ENCODE peak calls at places on chromosomes 3 and 15, in four cellular contexts. A is trophoblast cell, B is mesendoderm, P is H1. L is an unnamed sample. For H3K27me3 and H3K79me2, the result is how much of the 10 kb centered on the place peaks cover.

GRCh38 chr15:60414016-60414682 is 16.4 kb upstream of the ANXA2 start:
- DNase-seq in A (no peak), P (no peak), B (no peak), L (no peak)

GRCh38 chr3:190596341-190597285 is 82.7 kb downstream of the IL1RAP start:
- DNase-seq in P (no peak), A (no peak), B (no peak), L (no peak)

GRCh38 chr3:147493666-147494065 is 84.5 kb downstream of the ZIC1 start:
- DNase-seq in P (no peak), B (no peak), A (no peak), L (no peak)

GRCh38 chr15:86609275-86609674 is 529.6 kb downstream of the AGBL1 start:
- DNase-seq in B (no peak), A (no peak), P (no peak), L (no peak)

GRCh38 chr3:12903000-12903800 is 61.8 kb upstream of the RPL32 start:
- DNase-seq in B (no peak), P (no peak), A (no peak), L (no peak)

GRCh38 chr3:151688571-151688970 is 45.2 kb upstream of the AADACL2 start:
- DNase-seq in A (no peak), P (no peak), B (no peak), L (no peak)

GRCh38 chr3:130850044-130850797 is 43.7 kb upstream of the ATP2C1 start:
- DNase-seq in P (no peak), B (peak), A (peak), L (no peak)

GRCh38 chr3:197787412-197787811 is 3.6 kb upstream of the LRCH3 start:
- DNase-seq in B (no peak), P (no peak), A (no peak), L (no peak)

GRCh38 chr3:181735921-181736320 is 24.2 kb downstream of the SOX2 start:
- DNase-seq in B (no peak), P (no peak), A (no peak), L (no peak)

DNA sequence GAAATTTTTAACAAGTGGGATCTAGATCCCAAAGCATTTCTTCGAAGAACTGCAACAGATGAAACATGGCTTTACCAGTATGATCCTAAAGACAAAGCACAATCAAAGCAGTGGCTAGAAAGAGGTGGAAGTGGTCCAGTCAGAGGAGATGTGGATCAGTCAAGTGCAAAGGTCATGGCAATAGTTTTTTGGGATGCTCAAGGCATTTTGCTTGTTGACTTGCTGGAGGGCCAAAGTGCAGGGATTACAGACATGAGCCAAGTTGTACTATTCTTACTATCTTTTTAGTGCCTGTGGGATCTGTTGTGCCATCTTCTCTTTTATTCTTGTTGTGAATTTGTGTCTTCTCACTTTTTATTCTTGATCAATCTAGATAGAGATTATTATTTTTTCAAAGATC is 82.0 kb downstream of the REC114 start:
- DNase-seq in P (no peak), B (no peak), A (no peak), L (no peak)
- H3K27me3 ChIP-seq in P (under half), B (under half), A (under half), L (under half)

GRCh38 chr3:140585828-140586227 is 92.0 kb upstream of the TRIM42 start:
- DNase-seq in A (no peak), P (no peak), B (no peak), L (no peak)
- H2BK5ac ChIP-seq in A (no peak), P (no peak), B (no peak), L (no peak)

GRCh38 chr3:125587039-125587664 is 8.1 kb downstream of the OSBPL11 start:
- DNase-seq in B (no peak), P (no peak), A (peak), L (no peak)
- H3K79me2 ChIP-seq in B (under half), P (under half), A (under half), L (under half)

DNA sequence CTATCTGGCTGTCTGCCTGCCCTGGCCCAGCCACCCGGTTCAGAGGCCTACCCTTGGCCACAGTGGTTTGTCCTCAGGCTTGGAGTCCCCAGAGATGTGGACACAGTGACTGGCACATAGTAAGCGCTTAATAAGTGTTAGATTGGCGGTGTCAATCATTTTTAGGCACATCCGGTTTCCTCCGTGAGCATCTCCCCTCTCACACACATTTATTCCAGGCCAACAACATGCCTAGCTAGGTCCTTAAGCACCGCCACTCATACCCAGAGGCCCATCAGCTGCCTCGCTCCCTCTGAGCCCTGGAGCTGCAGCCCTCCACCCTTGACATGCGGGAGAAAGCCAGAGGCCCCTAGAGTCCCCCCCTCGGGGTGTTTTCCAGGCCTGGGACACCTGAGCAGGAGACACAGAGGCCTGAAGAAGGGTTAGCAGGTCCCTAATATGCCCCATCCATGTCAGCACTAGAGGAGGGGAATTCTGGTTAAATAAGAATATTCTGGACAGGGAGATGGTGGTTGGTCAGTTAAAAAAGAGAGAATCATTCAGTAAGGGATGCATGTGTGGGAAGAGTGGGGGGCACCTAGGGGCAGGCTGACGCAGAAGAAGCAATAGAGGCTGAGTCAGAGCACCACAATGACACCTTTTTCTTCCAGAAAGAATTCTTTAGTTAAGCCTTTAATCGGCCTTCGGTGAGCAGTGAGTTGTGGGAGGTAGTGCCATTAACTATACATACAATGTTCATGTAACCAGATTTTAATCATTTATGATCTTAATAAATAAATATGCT is 22.3 kb downstream of the NR2F2 start:
- DNase-seq in P (no peak), A (no peak), B (no peak), L (no peak)
- H3K27me3 ChIP-seq in P (half or more), A (under half), B (half or more), L (half or more)

GRCh38 chr3:10145685-10146084 is 4.1 kb downstream of the VHL start:
- DNase-seq in P (no peak), B (no peak), A (no peak), L (no peak)

GRCh38 chr3:10137178-10137577 is 4.4 kb upstream of the VHL start:
- DNase-seq in B (no peak), P (no peak), A (peak), L (no peak)

GRCh38 chr3:10142707-10143560 is 1.4 kb downstream of the VHL start:
- DNase-seq in P (no peak), B (peak), A (peak), L (peak)

GRCh38 chr3:10136426-10137005 is 5.1 kb upstream of the VHL start:
- DNase-seq in A (no peak), B (no peak), P (no peak), L (no peak)

DNA sequence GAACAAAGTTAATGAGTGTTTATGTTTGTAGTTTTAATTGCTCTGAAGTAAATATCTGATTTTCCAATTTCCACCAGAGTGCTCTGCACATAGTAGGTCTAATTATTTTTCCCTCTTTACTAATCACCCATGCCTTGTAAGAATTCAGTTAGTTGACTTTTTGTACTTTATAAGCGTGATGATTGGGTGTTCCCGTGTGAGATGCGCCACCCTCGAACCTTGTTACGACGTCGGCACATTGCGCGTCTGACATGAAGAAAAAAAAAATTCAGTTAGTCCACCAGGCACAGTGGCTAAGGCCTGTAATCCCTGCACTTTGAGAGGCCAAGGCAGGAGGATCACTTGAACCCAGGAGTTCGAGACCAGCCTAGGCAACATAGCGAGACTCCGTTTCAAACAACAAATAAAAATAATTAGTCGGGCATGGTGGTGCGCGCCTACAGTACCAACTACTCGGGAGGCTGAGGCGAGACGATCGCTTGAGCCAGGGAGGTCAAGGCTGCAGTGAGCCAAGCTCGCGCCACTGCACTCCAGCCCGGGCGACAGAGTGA is 507 bp upstream of the VHL start:
- DNase-seq in P (no peak), B (no peak), A (no peak), L (no peak)
- H2BK5ac ChIP-seq in P (no peak), B (no peak), A (no peak), L (no peak)

GRCh38 chr3:125051715-125052581 is 3.8 kb downstream of the HEG1 start:
- DNase-seq in P (no peak), A (peak), B (peak), L (peak)
- H3K79me2 ChIP-seq in P (under half), A (under half), B (half or more), L (under half)

GRCh38 chr3:46395210-46395661 is 11.6 kb downstream of the CCR5AS start:
- DNase-seq in A (peak), B (no peak), P (no peak), L (peak)

GRCh38 chr3:46398186-46398955 is 8.5 kb downstream of the CCR5AS start:
- DNase-seq in B (no peak), A (no peak), P (no peak), L (no peak)

GRCh38 chr3:46399557-46399956 is 7.3 kb downstream of the CCR5AS start:
- DNase-seq in B (no peak), A (no peak), P (no peak), L (no peak)

GRCh38 chr3:46396129-46396528 is 10.7 kb downstream of the CCR5AS start:
- DNase-seq in A (peak), P (no peak), B (no peak), L (no peak)

DNA sequence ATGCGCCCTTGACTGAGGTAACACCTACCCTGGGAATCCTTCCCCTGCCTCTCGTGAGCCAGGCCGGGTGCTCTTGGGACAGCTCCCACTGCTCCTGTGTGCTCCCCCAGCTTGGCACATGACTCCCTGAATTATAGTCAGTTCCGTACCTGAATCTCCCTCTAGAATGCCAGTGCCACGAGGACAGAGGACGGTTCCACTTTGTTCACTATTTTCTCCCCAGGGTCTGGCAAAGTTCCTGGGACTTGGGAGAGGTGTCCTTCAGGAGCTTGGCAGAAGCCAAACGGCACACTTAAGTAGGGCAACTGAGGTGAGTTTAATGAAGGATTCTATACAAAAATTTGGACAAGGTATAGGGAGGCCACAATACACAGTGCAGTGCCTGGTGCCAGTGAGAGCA is 9.8 kb downstream of the CCR5AS start:
- DNase-seq in B (no peak), P (no peak), A (no peak), L (no peak)
- H3K27me3 ChIP-seq in B (under half), P (under half), A (under half), L (under half)

GRCh38 chr3:57287205-57287604 is 5.3 kb downstream of the ASB14 start:
- DNase-seq in B (no peak), A (no peak), P (no peak), L (no peak)
- H2BK5ac ChIP-seq in B (no peak), A (no peak), P (no peak), L (no peak)

GRCh38 chr3:23865595-23866396 is 51.0 kb downstream of the NKIRAS1 start:
- DNase-seq in P (peak), B (peak), A (no peak), L (peak)
- H3K79me2 ChIP-seq in P (under half), B (under half), A (under half), L (under half)

L was measured in H9.